ENCODE peak calls at places on chromosomes 11 and 22, in six cellular contexts. B is IMR-90, J is PC-3, I is neural progenitor cell, E is lung, A is endodermal cell. L is an unnamed sample. For H3K9me3 and H3K4me1, the result is how much of the 10 kb centered on the place peaks cover.

GRCh38 chr22:23750744-23751440 is at the start of gene ZNF70:
- DNase-seq in J (peak), B (peak), I (peak), A (peak), E (peak), L (peak)

GRCh38 chr11:85791326-85791990 is 19.5 kb downstream of the SYTL2 start:
- DNase-seq in E (no peak), J (no peak), B (peak), I (no peak), A (no peak), L (no peak)

GRCh38 chr11:64007629-64008282 is 21.5 kb downstream of the OTUB1 start:
- DNase-seq in I (peak), B (no peak), E (peak), J (no peak), A (peak), L (no peak)

GRCh38 chr22:21694394-21694793 is 28.6 kb downstream of the PPIL2 start:
- DNase-seq in A (no peak), J (no peak), I (no peak), E (no peak), B (no peak), L (no peak)

GRCh38 chr11:20518323-20518834 is 81.0 kb upstream of the SLC6A5 start:
- DNase-seq in E (no peak), J (no peak), B (no peak), A (no peak), I (no peak), L (no peak)

GRCh38 chr22:32202539-32203180 is 2.2 kb downstream of the RFPL2 start:
- DNase-seq in I (peak), E (peak), B (peak), J (peak), A (peak), L (peak)

GRCh38 chr11:10450451-10451398 is 4.3 kb upstream of the AMPD3 start:
- DNase-seq in A (peak), I (peak), J (peak), B (no peak), E (peak), L (no peak)

GRCh38 chr22:46092646-46093410 is 57.5 kb upstream of the PPARA start:
- DNase-seq in J (no peak), E (no peak), B (no peak), A (no peak), I (no peak), L (no peak)

GRCh38 chr22:44199164-44199563 is 18.4 kb downstream of the PARVG start:
- DNase-seq in I (no peak), B (no peak), J (no peak), A (no peak), E (no peak), L (no peak)

GRCh38 chr11:115220423-115220822 is 283.8 kb downstream of the CADM1 start:
- DNase-seq in B (no peak), I (no peak), A (no peak), E (no peak), J (no peak), L (no peak)

GRCh38 chr11:122159173-122159701 is 43.2 kb upstream of the BLID start:
- DNase-seq in J (peak), A (no peak), I (peak), E (no peak), B (peak), L (peak)

GRCh38 chr11:45145421-45146071 is 893 bp upstream of the PRDM11 start:
- DNase-seq in A (peak), B (peak), E (peak), I (peak), J (no peak), L (peak)

GRCh38 chr11:100719362-100719761 is 32.3 kb downstream of the ARHGAP42 start:
- DNase-seq in B (peak), A (peak), J (peak), E (no peak), I (peak), L (peak)

GRCh38 chr11:112734207-112734606 is 227.0 kb upstream of the NCAM1 start:
- DNase-seq in B (peak), A (peak), I (peak), J (peak), E (no peak), L (peak)

GRCh38 chr11:47143322-47143721 is 33.4 kb downstream of the ARFGAP2 start:
- DNase-seq in J (peak), I (no peak), B (peak), A (no peak), E (no peak), L (peak)

GRCh38 chr22:39679652-39680051 is 109.1 kb downstream of the CACNA1I start:
- DNase-seq in A (no peak), B (no peak), I (no peak), J (no peak), E (no peak), L (no peak)

GRCh38 chr11:112523917-112524316 is 263.3 kb upstream of the PLET1 start:
- DNase-seq in J (no peak), E (no peak), I (no peak), B (no peak), A (no peak), L (no peak)

GRCh38 chr22:48979482-48979881 is 848.2 kb downstream of the BRD1 start:
- DNase-seq in J (no peak), B (no peak), I (peak), E (no peak), A (peak), L (no peak)

GRCh38 chr22:41526802-41527799 is 17.2 kb downstream of the POLR3H start:
- DNase-seq in J (peak), A (peak), I (peak), E (no peak), B (peak), L (no peak)

GRCh38 chr11:5288912-5289525 is 12.7 kb downstream of the OR51B4 start:
- DNase-seq in E (no peak), A (no peak), J (no peak), I (no peak), B (peak), L (no peak)

GRCh38 chr11:45301537-45302246 is 15.6 kb upstream of the SYT13 start:
- DNase-seq in I (no peak), J (no peak), B (no peak), A (no peak), E (no peak), L (no peak)

GRCh38 chr11:33125025-33125424 is 36.3 kb downstream of the CSTF3 start:
- DNase-seq in B (no peak), J (no peak), E (no peak), A (no peak), I (no peak), L (no peak)

GRCh38 chr22:37967637-37968451 is 14.3 kb downstream of the POLR2F start:
- DNase-seq in I (peak), B (no peak), A (no peak), E (no peak), J (no peak), L (no peak)

GRCh38 chr11:130622126-130622525 is 173.7 kb downstream of the ADAMTS15 start:
- DNase-seq in I (no peak), J (peak), E (no peak), B (no peak), A (no peak), L (no peak)

GRCh38 chr11:79046365-79046764 is 394.5 kb downstream of the TENM4 start:
- DNase-seq in E (no peak), A (no peak), B (peak), J (no peak), I (no peak), L (no peak)

GRCh38 chr22:30837531-30837930 is 131.0 kb downstream of the MORC2 start:
- DNase-seq in I (no peak), J (no peak), A (no peak), B (no peak), E (no peak), L (no peak)

GRCh38 chr11:110524227-110524626 is 94.5 kb downstream of the FDX1 start:
- DNase-seq in B (peak), I (no peak), A (no peak), E (no peak), J (peak), L (peak)

GRCh38 chr11:34909955-34910354 is 6.2 kb downstream of the APIP start:
- DNase-seq in B (no peak), J (no peak), E (no peak), I (no peak), A (no peak), L (no peak)

GRCh38 chr22:41518048-41518347 is 26.3 kb downstream of the POLR3H start:
- DNase-seq in E (no peak), I (no peak), A (no peak), J (no peak), B (no peak), L (no peak)

GRCh38 chr11:267491-267994 is 10.7 kb upstream of the NLRP6 start:
- DNase-seq in E (peak), J (peak), A (peak), I (no peak), B (no peak), L (no peak)

GRCh38 chr22:19892925-19893324 is 38.3 kb upstream of the GNB1L start:
- DNase-seq in J (no peak), E (no peak), I (no peak), B (peak), A (no peak), L (no peak)

GRCh38 chr11:65851811-65852507 is 6.0 kb downstream of the CFL1 start:
- DNase-seq in J (no peak), A (no peak), B (no peak), E (no peak), I (no peak), L (no peak)

GRCh38 chr11:56396047-56396446 is 16.4 kb upstream of the OR5AL1 start:
- DNase-seq in B (no peak), A (no peak), J (no peak), I (peak), E (no peak), L (no peak)

GRCh38 chr11:35255514-35255913 is 116.5 kb downstream of the CD44 start:
- DNase-seq in I (no peak), E (no peak), B (no peak), A (no peak), J (no peak), L (no peak)

GRCh38 chr11:128856241-128856640 is 10.9 kb downstream of the KCNJ1 start:
- DNase-seq in A (no peak), B (no peak), E (no peak), J (no peak), I (no peak), L (no peak)

GRCh38 chr11:69301033-69301490 is 7.1 kb downstream of the MYEOV start:
- DNase-seq in E (no peak), A (no peak), J (peak), I (no peak), B (no peak), L (no peak)
- H3K27ac ChIP-seq in E (no peak), A (no peak), J (peak), I (no peak), B (peak), L (peak)

DNA sequence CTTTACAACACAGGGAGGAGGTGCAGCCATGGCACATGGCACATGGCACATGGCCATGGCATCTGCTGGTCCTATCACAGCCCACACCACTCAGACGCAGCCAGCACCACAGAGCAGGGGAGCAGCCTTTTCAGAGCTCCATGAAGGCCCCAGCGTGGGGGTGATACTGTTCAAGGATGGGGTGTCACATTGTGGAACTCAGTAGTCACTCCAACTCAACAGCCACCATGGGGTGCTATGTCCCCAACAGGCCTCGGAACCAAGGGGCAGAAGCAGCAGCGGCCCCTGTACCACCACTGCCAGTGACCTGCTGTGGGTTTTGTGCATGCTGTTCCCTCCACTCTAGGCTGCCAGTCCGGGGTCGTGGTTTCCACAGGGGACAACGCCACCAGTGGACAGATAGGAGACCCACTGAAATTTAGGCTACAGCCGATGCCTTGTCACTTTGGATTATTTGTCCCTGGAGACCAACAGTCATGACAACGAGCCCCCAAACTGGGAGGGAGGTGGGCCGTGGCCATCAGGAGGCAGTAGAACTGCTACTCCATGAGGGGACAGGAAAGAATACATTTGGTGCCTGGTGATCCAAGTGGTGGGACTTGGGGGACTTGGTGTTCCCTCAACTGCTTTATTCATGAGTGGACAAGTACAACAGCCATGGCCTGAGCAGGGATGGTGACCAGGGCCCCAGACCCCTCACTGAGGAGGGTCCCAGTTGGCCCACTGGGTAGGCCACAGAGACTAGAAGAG is 30.3 kb upstream of the CD81 start:
- DNase-seq in B (no peak), A (no peak), E (no peak), J (no peak), I (no peak), L (no peak)
- H3K9me3 ChIP-seq in B (under half), A (under half), E (under half), J (under half), I (under half), L (under half)

DNA sequence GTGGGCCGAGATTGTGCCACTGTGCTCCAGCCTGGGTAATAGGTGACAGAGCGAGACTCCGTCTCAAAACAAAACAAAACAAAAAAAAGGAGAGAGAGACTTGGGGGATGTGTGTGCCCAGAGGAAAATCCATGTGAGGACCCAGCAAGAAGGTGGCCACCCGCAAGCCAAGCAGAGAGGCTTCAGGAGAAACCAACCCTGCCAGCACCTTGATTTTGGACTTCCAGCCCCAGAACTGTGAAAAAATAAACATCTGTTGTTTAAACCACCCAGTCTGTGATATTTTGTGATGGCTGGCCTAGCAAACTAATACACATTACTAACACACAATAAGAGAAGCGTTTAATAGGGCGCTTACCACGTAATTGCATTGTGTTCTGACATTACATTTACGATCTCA is 21.2 kb downstream of the TXN2 start:
- DNase-seq in E (no peak), B (no peak), A (no peak), I (no peak), J (no peak), L (no peak)
- H3K4me1 ChIP-seq in E (under half), B (under half), A (under half), I (under half), J (under half), L (under half)

GRCh38 chr11:61752117-61752924 is at the start of gene MYRF:
- DNase-seq in A (peak), J (peak), E (no peak), I (peak), B (peak), L (no peak)
- H3K27ac ChIP-seq in A (no peak), J (no peak), E (no peak), I (no peak), B (peak), L (no peak)

DNA sequence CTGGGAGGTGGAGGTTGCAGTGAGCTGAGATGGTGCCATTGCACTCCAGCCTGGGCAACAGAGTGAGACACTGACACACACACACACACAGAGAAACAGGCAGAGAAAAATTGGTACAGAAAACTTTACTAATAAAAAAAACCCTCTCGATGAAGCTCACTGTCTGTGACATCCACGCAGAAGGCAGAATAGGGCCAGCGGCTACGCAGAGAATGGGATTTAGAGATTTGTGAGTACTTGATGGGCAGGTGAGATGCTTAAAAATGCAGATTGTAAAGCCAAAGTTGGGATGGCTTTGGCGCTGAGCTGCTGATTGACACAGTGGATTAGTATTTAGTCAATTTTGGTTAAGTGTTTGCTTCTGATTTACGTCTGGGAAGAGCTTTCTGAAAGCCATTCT is 561.1 kb downstream of the TBC1D22A start:
- DNase-seq in E (no peak), B (no peak), A (no peak), I (no peak), J (no peak), L (no peak)
- H3K9me3 ChIP-seq in E (under half), B (under half), A (half or more), I (under half), J (under half), L (under half)

GRCh38 chr11:74551754-74552145 is 40.6 kb upstream of the POLD3 start:
- DNase-seq in E (no peak), A (no peak), J (no peak), B (no peak), I (no peak), L (no peak)
- H3K4me1 ChIP-seq in E (under half), A (under half), J (under half), B (under half), I (under half), L (under half)

L was measured in astrocyte.